ENCODE peak calls at places on chromosome 12, in seven cellular contexts. One of them, this sample, is unnamed.

GRCh38 chr12:530308-530707 is 70.6 kb downstream of the B4GALNT3 start:
- DNase-seq in NCI-H2029 treated with DMSO at 0.1 percent for 48 hours: no peak
- DNase-seq in stimulated activated CD8-positive, alpha-beta memory T cell treated with anti-CD3 and anti-CD28 coated beads, Interleukin-4, amount 100 ng/mL, for 1 hour: no peak
- DNase-seq in CD4-positive, alpha-beta T cell: no peak
- DNase-seq in aorta: no peak
- DNase-seq in brain pericyte: no peak
- DNase-seq in CD4-positive, alpha-beta memory T cell: no peak
- DNase-seq in this sample: no peak

GRCh38 chr12:14843425-14843887 is at the start of gene ART4:
- DNase-seq in CD4-positive, alpha-beta T cell: no peak
- DNase-seq in stimulated activated CD8-positive, alpha-beta memory T cell treated with anti-CD3 and anti-CD28 coated beads, Interleukin-4, amount 100 ng/mL, for 1 hour: no peak
- DNase-seq in NCI-H2029 treated with DMSO at 0.1 percent for 48 hours: no peak
- DNase-seq in brain pericyte: no peak
- DNase-seq in aorta: no peak
- DNase-seq in CD4-positive, alpha-beta memory T cell: no peak
- DNase-seq in this sample: no peak

GRCh38 chr12:19273482-19274330 is 144.2 kb downstream of the PLEKHA5 start:
- DNase-seq in CD4-positive, alpha-beta T cell: peak; percentile 46
- DNase-seq in aorta: peak; percentile 86
- DNase-seq in NCI-H2029 treated with DMSO at 0.1 percent for 48 hours: peak; percentile 71
- DNase-seq in CD4-positive, alpha-beta memory T cell: peak; percentile 74
- DNase-seq in brain pericyte: peak; percentile 59
- DNase-seq in stimulated activated CD8-positive, alpha-beta memory T cell treated with anti-CD3 and anti-CD28 coated beads, Interleukin-4, amount 100 ng/mL, for 1 hour: peak; percentile 22
- DNase-seq in this sample: peak; percentile 76

GRCh38 chr12:76374395-76375020 is 26.3 kb upstream of the BBS10 start:
- DNase-seq in aorta: no peak
- DNase-seq in brain pericyte: no peak
- DNase-seq in stimulated activated CD8-positive, alpha-beta memory T cell treated with anti-CD3 and anti-CD28 coated beads, Interleukin-4, amount 100 ng/mL, for 1 hour: no peak
- DNase-seq in CD4-positive, alpha-beta memory T cell: no peak
- DNase-seq in NCI-H2029 treated with DMSO at 0.1 percent for 48 hours: no peak
- DNase-seq in CD4-positive, alpha-beta T cell: no peak
- DNase-seq in this sample: no peak

GRCh38 chr12:105322070-105322469 is 8.4 kb upstream of the C12orf75 start:
- DNase-seq in brain pericyte: no peak
- DNase-seq in aorta: no peak
- DNase-seq in CD4-positive, alpha-beta memory T cell: no peak
- DNase-seq in stimulated activated CD8-positive, alpha-beta memory T cell treated with anti-CD3 and anti-CD28 coated beads, Interleukin-4, amount 100 ng/mL, for 1 hour: no peak
- DNase-seq in NCI-H2029 treated with DMSO at 0.1 percent for 48 hours: no peak
- DNase-seq in CD4-positive, alpha-beta T cell: no peak
- DNase-seq in this sample: no peak

GRCh38 chr12:109833307-109834189 is at the start of gene TRPV4:
- DNase-seq in brain pericyte: no peak
- DNase-seq in stimulated activated CD8-positive, alpha-beta memory T cell treated with anti-CD3 and anti-CD28 coated beads, Interleukin-4, amount 100 ng/mL, for 1 hour: no peak
- DNase-seq in NCI-H2029 treated with DMSO at 0.1 percent for 48 hours: no peak
- DNase-seq in CD4-positive, alpha-beta memory T cell: no peak
- DNase-seq in CD4-positive, alpha-beta T cell: no peak
- DNase-seq in aorta: no peak
- DNase-seq in this sample: no peak

GRCh38 chr12:124445826-124446225 is 121.6 kb downstream of the NCOR2 start:
- DNase-seq in stimulated activated CD8-positive, alpha-beta memory T cell treated with anti-CD3 and anti-CD28 coated beads, Interleukin-4, amount 100 ng/mL, for 1 hour: no peak
- DNase-seq in CD4-positive, alpha-beta T cell: no peak
- DNase-seq in NCI-H2029 treated with DMSO at 0.1 percent for 48 hours: no peak
- DNase-seq in brain pericyte: no peak
- DNase-seq in aorta: peak; percentile 67
- DNase-seq in CD4-positive, alpha-beta memory T cell: no peak
- DNase-seq in this sample: no peak

GRCh38 chr12:86914716-86915115 is 658.5 kb upstream of the MGAT4C start:
- DNase-seq in CD4-positive, alpha-beta memory T cell: no peak
- DNase-seq in brain pericyte: peak; percentile 13
- DNase-seq in NCI-H2029 treated with DMSO at 0.1 percent for 48 hours: no peak
- DNase-seq in CD4-positive, alpha-beta T cell: no peak
- DNase-seq in aorta: no peak
- DNase-seq in stimulated activated CD8-positive, alpha-beta memory T cell treated with anti-CD3 and anti-CD28 coated beads, Interleukin-4, amount 100 ng/mL, for 1 hour: no peak
- DNase-seq in this sample: peak; percentile 0

GRCh38 chr12:105051981-105052380 is 32.3 kb downstream of the ALDH1L2 start:
- DNase-seq in stimulated activated CD8-positive, alpha-beta memory T cell treated with anti-CD3 and anti-CD28 coated beads, Interleukin-4, amount 100 ng/mL, for 1 hour: no peak
- DNase-seq in brain pericyte: no peak
- DNase-seq in aorta: no peak
- DNase-seq in CD4-positive, alpha-beta memory T cell: no peak
- DNase-seq in CD4-positive, alpha-beta T cell: no peak
- DNase-seq in NCI-H2029 treated with DMSO at 0.1 percent for 48 hours: no peak
- DNase-seq in this sample: no peak

GRCh38 chr12:4112290-4112689 is 161.3 kb upstream of the CCND2 start:
- DNase-seq in brain pericyte: no peak
- DNase-seq in CD4-positive, alpha-beta memory T cell: no peak
- DNase-seq in aorta: no peak
- DNase-seq in NCI-H2029 treated with DMSO at 0.1 percent for 48 hours: no peak
- DNase-seq in CD4-positive, alpha-beta T cell: no peak
- DNase-seq in stimulated activated CD8-positive, alpha-beta memory T cell treated with anti-CD3 and anti-CD28 coated beads, Interleukin-4, amount 100 ng/mL, for 1 hour: no peak
- DNase-seq in this sample: no peak

GRCh38 chr12:67484788-67485480 is 163.6 kb upstream of the DYRK2 start:
- DNase-seq in NCI-H2029 treated with DMSO at 0.1 percent for 48 hours: no peak
- DNase-seq in aorta: no peak
- DNase-seq in stimulated activated CD8-positive, alpha-beta memory T cell treated with anti-CD3 and anti-CD28 coated beads, Interleukin-4, amount 100 ng/mL, for 1 hour: no peak
- DNase-seq in CD4-positive, alpha-beta memory T cell: peak; percentile 20
- DNase-seq in brain pericyte: no peak
- DNase-seq in CD4-positive, alpha-beta T cell: peak; percentile 2
- DNase-seq in this sample: no peak

GRCh38 chr12:104291867-104292524 is 11.5 kb upstream of the EID3 start:
- DNase-seq in NCI-H2029 treated with DMSO at 0.1 percent for 48 hours: no peak
- DNase-seq in brain pericyte: no peak
- DNase-seq in CD4-positive, alpha-beta T cell: no peak
- DNase-seq in CD4-positive, alpha-beta memory T cell: no peak
- DNase-seq in stimulated activated CD8-positive, alpha-beta memory T cell treated with anti-CD3 and anti-CD28 coated beads, Interleukin-4, amount 100 ng/mL, for 1 hour: no peak
- DNase-seq in aorta: no peak
- DNase-seq in this sample: no peak

GRCh38 chr12:115341442-115341841 is 657.5 kb upstream of the TBX3 start:
- DNase-seq in brain pericyte: peak; percentile 82
- DNase-seq in aorta: peak; percentile 88
- DNase-seq in CD4-positive, alpha-beta T cell: no peak
- DNase-seq in stimulated activated CD8-positive, alpha-beta memory T cell treated with anti-CD3 and anti-CD28 coated beads, Interleukin-4, amount 100 ng/mL, for 1 hour: no peak
- DNase-seq in NCI-H2029 treated with DMSO at 0.1 percent for 48 hours: no peak
- DNase-seq in CD4-positive, alpha-beta memory T cell: no peak
- DNase-seq in this sample: no peak

GRCh38 chr12:43306066-43306465 is 245.9 kb downstream of the ADAMTS20 start:
- DNase-seq in stimulated activated CD8-positive, alpha-beta memory T cell treated with anti-CD3 and anti-CD28 coated beads, Interleukin-4, amount 100 ng/mL, for 1 hour: no peak
- DNase-seq in CD4-positive, alpha-beta memory T cell: no peak
- DNase-seq in brain pericyte: peak; percentile 27
- DNase-seq in CD4-positive, alpha-beta T cell: no peak
- DNase-seq in aorta: no peak
- DNase-seq in NCI-H2029 treated with DMSO at 0.1 percent for 48 hours: no peak
- DNase-seq in this sample: no peak

GRCh38 chr12:57895337-57896138 is 45.8 kb upstream of the ATP23 start:
- DNase-seq in CD4-positive, alpha-beta memory T cell: no peak
- DNase-seq in CD4-positive, alpha-beta T cell: no peak
- DNase-seq in brain pericyte: no peak
- DNase-seq in NCI-H2029 treated with DMSO at 0.1 percent for 48 hours: no peak
- DNase-seq in stimulated activated CD8-positive, alpha-beta memory T cell treated with anti-CD3 and anti-CD28 coated beads, Interleukin-4, amount 100 ng/mL, for 1 hour: no peak
- DNase-seq in aorta: no peak
- DNase-seq in this sample: no peak

GRCh38 chr12:103855036-103855712 is 14.1 kb upstream of the NT5DC3 start:
- DNase-seq in NCI-H2029 treated with DMSO at 0.1 percent for 48 hours: peak; percentile 54
- DNase-seq in CD4-positive, alpha-beta memory T cell: no peak
- DNase-seq in stimulated activated CD8-positive, alpha-beta memory T cell treated with anti-CD3 and anti-CD28 coated beads, Interleukin-4, amount 100 ng/mL, for 1 hour: no peak
- DNase-seq in brain pericyte: no peak
- DNase-seq in aorta: no peak
- DNase-seq in CD4-positive, alpha-beta T cell: no peak
- DNase-seq in this sample: no peak

GRCh38 chr12:30796891-30797371 is 42.2 kb upstream of the CAPRIN2 start:
- DNase-seq in brain pericyte: no peak
- DNase-seq in NCI-H2029 treated with DMSO at 0.1 percent for 48 hours: no peak
- DNase-seq in aorta: no peak
- DNase-seq in CD4-positive, alpha-beta memory T cell: no peak
- DNase-seq in stimulated activated CD8-positive, alpha-beta memory T cell treated with anti-CD3 and anti-CD28 coated beads, Interleukin-4, amount 100 ng/mL, for 1 hour: no peak
- DNase-seq in CD4-positive, alpha-beta T cell: no peak
- DNase-seq in this sample: no peak

GRCh38 chr12:47730341-47730744 is 5.1 kb upstream of the ENDOU start:
- DNase-seq in aorta: no peak
- DNase-seq in CD4-positive, alpha-beta memory T cell: no peak
- DNase-seq in NCI-H2029 treated with DMSO at 0.1 percent for 48 hours: peak; percentile 51
- DNase-seq in brain pericyte: no peak
- DNase-seq in CD4-positive, alpha-beta T cell: no peak
- DNase-seq in stimulated activated CD8-positive, alpha-beta memory T cell treated with anti-CD3 and anti-CD28 coated beads, Interleukin-4, amount 100 ng/mL, for 1 hour: no peak
- DNase-seq in this sample: peak; percentile 77

GRCh38 chr12:2052861-2053674 is at the start of gene CACNA1C:
- DNase-seq in NCI-H2029 treated with DMSO at 0.1 percent for 48 hours: peak; percentile 17
- DNase-seq in stimulated activated CD8-positive, alpha-beta memory T cell treated with anti-CD3 and anti-CD28 coated beads, Interleukin-4, amount 100 ng/mL, for 1 hour: no peak
- DNase-seq in CD4-positive, alpha-beta memory T cell: peak; percentile 36
- DNase-seq in CD4-positive, alpha-beta T cell: peak; percentile 40
- DNase-seq in aorta: peak; percentile 90
- DNase-seq in brain pericyte: no peak
- DNase-seq in this sample: no peak

GRCh38 chr12:91778938-91779400 is 366.7 kb downstream of the BTG1 start:
- DNase-seq in NCI-H2029 treated with DMSO at 0.1 percent for 48 hours: no peak
- DNase-seq in aorta: no peak
- DNase-seq in CD4-positive, alpha-beta T cell: peak; percentile 35
- DNase-seq in brain pericyte: peak; percentile 13
- DNase-seq in stimulated activated CD8-positive, alpha-beta memory T cell treated with anti-CD3 and anti-CD28 coated beads, Interleukin-4, amount 100 ng/mL, for 1 hour: no peak
- DNase-seq in CD4-positive, alpha-beta memory T cell: peak; percentile 38
- DNase-seq in this sample: no peak

GRCh38 chr12:51590347-51591019 is 550 bp upstream of the SCN8A start:
- DNase-seq in brain pericyte: no peak
- DNase-seq in NCI-H2029 treated with DMSO at 0.1 percent for 48 hours: peak; percentile 20
- DNase-seq in aorta: peak; percentile 80
- DNase-seq in CD4-positive, alpha-beta memory T cell: peak; percentile 66
- DNase-seq in stimulated activated CD8-positive, alpha-beta memory T cell treated with anti-CD3 and anti-CD28 coated beads, Interleukin-4, amount 100 ng/mL, for 1 hour: peak; percentile 17
- DNase-seq in CD4-positive, alpha-beta T cell: peak; percentile 74
- DNase-seq in this sample: no peak

GRCh38 chr12:119942386-119942785 is 46.6 kb upstream of the BICDL1 start:
- DNase-seq in CD4-positive, alpha-beta T cell: no peak
- DNase-seq in brain pericyte: no peak
- DNase-seq in aorta: no peak
- DNase-seq in stimulated activated CD8-positive, alpha-beta memory T cell treated with anti-CD3 and anti-CD28 coated beads, Interleukin-4, amount 100 ng/mL, for 1 hour: no peak
- DNase-seq in CD4-positive, alpha-beta memory T cell: no peak
- DNase-seq in NCI-H2029 treated with DMSO at 0.1 percent for 48 hours: no peak
- DNase-seq in this sample: no peak

GRCh38 chr12:29428630-29429029 is 47.7 kb upstream of the ERGIC2 start:
- DNase-seq in stimulated activated CD8-positive, alpha-beta memory T cell treated with anti-CD3 and anti-CD28 coated beads, Interleukin-4, amount 100 ng/mL, for 1 hour: no peak
- DNase-seq in CD4-positive, alpha-beta memory T cell: no peak
- DNase-seq in aorta: no peak
- DNase-seq in CD4-positive, alpha-beta T cell: no peak
- DNase-seq in brain pericyte: no peak
- DNase-seq in NCI-H2029 treated with DMSO at 0.1 percent for 48 hours: no peak
- DNase-seq in this sample: no peak